ENCODE peak calls at places on chromosomes 12 and 14, in ten cellular contexts. T, B, C, Z, V, P, L, A, J and X are unnamed samples.

GRCh38 chr12:627285-627684 is 36.0 kb downstream of the NINJ2 start:
- DNase-seq in P (no peak), Z (no peak), J (no peak), A (no peak), T (no peak), B (no peak), V (no peak), L (no peak), C (no peak), X (no peak)

GRCh38 chr14:25406818-25407217 is 356.9 kb upstream of the STXBP6 start:
- DNase-seq in Z (peak), T (no peak), J (no peak), P (peak), B (no peak), C (peak), L (no peak), A (no peak), V (no peak), X (no peak)

GRCh38 chr14:94748667-94749347 is 21.1 kb downstream of the GSC start:
- DNase-seq in L (no peak), T (no peak), B (no peak), A (no peak), J (no peak), V (no peak), P (peak), Z (no peak), C (peak), X (peak)

GRCh38 chr14:52939427-52939826 is 11.4 kb downstream of the FERMT2 start:
- DNase-seq in J (no peak), C (no peak), V (no peak), L (no peak), B (no peak), P (no peak), A (no peak), Z (no peak), T (no peak), X (no peak)

GRCh38 chr12:116423053-116423452 is 136.1 kb upstream of the MAP1LC3B2 start:
- DNase-seq in B (peak), L (no peak), Z (peak), C (no peak), J (no peak), T (no peak), A (no peak), P (no peak), V (no peak), X (no peak)

GRCh38 chr12:119803391-119803791 is 73.7 kb downstream of the CIT start:
- DNase-seq in A (peak), P (peak), V (no peak), Z (peak), L (no peak), J (peak), C (no peak), T (no peak), B (peak), X (no peak)

GRCh38 chr14:105348945-105349699 is 34.6 kb downstream of the PACS2 start:
- DNase-seq in V (no peak), B (no peak), P (no peak), L (no peak), C (no peak), Z (no peak), A (no peak), J (no peak), T (no peak), X (no peak)

GRCh38 chr12:123389560-123390351 is 5.8 kb downstream of the KMT5A start:
- DNase-seq in A (peak), C (no peak), T (no peak), L (peak), J (no peak), B (peak), V (peak), P (peak), Z (no peak), X (peak)

GRCh38 chr12:80509781-80510556 is 65.9 kb downstream of the PTPRQ start:
- DNase-seq in B (peak), A (no peak), T (peak), P (no peak), V (no peak), Z (peak), J (peak), C (no peak), L (no peak), X (no peak)

GRCh38 chr14:28577711-28578131 is 188.9 kb upstream of the FOXG1 start:
- DNase-seq in P (no peak), A (no peak), J (no peak), L (no peak), Z (peak), C (no peak), T (no peak), V (no peak), B (peak), X (no peak)

GRCh38 chr12:114163766-114164165 is 197.6 kb upstream of the RBM19 start:
- DNase-seq in Z (peak), J (peak), P (no peak), A (no peak), V (no peak), L (no peak), B (peak), T (peak), C (no peak), X (no peak)

GRCh38 chr12:58067610-58068387 is 126.4 kb downstream of the ATP23 start:
- DNase-seq in Z (peak), L (no peak), A (no peak), B (peak), P (no peak), V (no peak), C (no peak), J (peak), T (peak), X (no peak)

GRCh38 chr12:118035194-118036041 is 18.9 kb downstream of the RFC5 start:
- DNase-seq in P (no peak), L (no peak), V (no peak), Z (peak), C (peak), A (no peak), B (peak), J (peak), T (no peak), X (peak)

GRCh38 chr12:64675795-64676194 is 65.5 kb downstream of the RASSF3 start:
- DNase-seq in L (no peak), V (no peak), T (no peak), P (no peak), A (no peak), J (no peak), C (no peak), Z (peak), B (peak), X (no peak)

GRCh38 chr12:8034802-8035201 is 2.3 kb downstream of the FOXJ2 start:
- DNase-seq in L (no peak), C (no peak), V (no peak), J (no peak), A (no peak), P (no peak), B (no peak), T (no peak), Z (no peak), X (no peak)

GRCh38 chr14:99393059-99393655 is 87.5 kb downstream of the SETD3 start:
- DNase-seq in V (no peak), Z (peak), T (no peak), C (no peak), J (no peak), A (no peak), B (no peak), L (no peak), P (peak), X (peak)

GRCh38 chr12:123973552-123974341 is 732 bp downstream of the ZNF664 start:
- DNase-seq in J (no peak), C (no peak), L (peak), T (no peak), A (peak), V (peak), B (no peak), P (peak), Z (peak), X (no peak)

GRCh38 chr12:87150969-87151662 is 878.1 kb downstream of the C12orf50 start:
- DNase-seq in A (no peak), C (peak), J (no peak), Z (no peak), V (no peak), P (no peak), T (no peak), L (no peak), B (no peak), X (no peak)

GRCh38 chr12:112686373-112686772 is 105.2 kb upstream of the RPH3A start:
- DNase-seq in T (no peak), P (no peak), J (peak), V (no peak), Z (peak), A (no peak), L (no peak), C (no peak), B (no peak), X (no peak)

GRCh38 chr14:88551094-88551870 is 3.5 kb downstream of the PTPN21 start:
- DNase-seq in V (peak), Z (peak), B (peak), C (no peak), A (peak), J (peak), P (peak), T (peak), L (peak), X (no peak)

GRCh38 chr12:49098035-49098451 is 3.4 kb upstream of the DHH start:
- DNase-seq in L (no peak), Z (peak), T (no peak), B (no peak), C (peak), A (peak), J (no peak), V (peak), P (peak), X (peak)

GRCh38 chr12:76346236-76346635 is 2.0 kb downstream of the BBS10 start:
- DNase-seq in T (no peak), V (no peak), P (no peak), Z (peak), A (no peak), B (no peak), L (no peak), J (no peak), C (no peak), X (no peak)

GRCh38 chr12:113469893-113470743 is 1.6 kb downstream of the LHX5 start:
- DNase-seq in A (no peak), B (no peak), L (no peak), C (no peak), V (no peak), T (no peak), J (no peak), P (no peak), Z (no peak), X (peak)

GRCh38 chr14:103882503-103883262 is 35.3 kb upstream of the PPP1R13B start:
- DNase-seq in Z (peak), C (no peak), V (no peak), P (no peak), J (no peak), T (no peak), A (no peak), L (no peak), B (no peak), X (no peak)

GRCh38 chr14:37848985-37849605 is 253.7 kb downstream of the TTC6 start:
- DNase-seq in T (no peak), J (no peak), B (no peak), A (no peak), P (no peak), V (no peak), C (no peak), L (no peak), Z (no peak), X (no peak)

GRCh38 chr14:73287071-73287470 is 49.8 kb downstream of the PAPLN start:
- DNase-seq in P (no peak), Z (no peak), B (no peak), V (no peak), A (no peak), L (no peak), J (no peak), T (no peak), C (no peak), X (no peak)

GRCh38 chr12:56880416-56881035 is 53.7 kb downstream of the SDR9C7 start:
- DNase-seq in Z (no peak), L (no peak), P (no peak), T (no peak), J (no peak), B (no peak), A (no peak), C (no peak), V (no peak), X (no peak)

GRCh38 chr12:70540996-70541395 is 96.2 kb downstream of the PTPRB start:
- DNase-seq in Z (no peak), V (no peak), B (no peak), T (no peak), J (no peak), P (no peak), L (no peak), A (no peak), C (no peak), X (no peak)

GRCh38 chr12:77968021-77968420 is 137.3 kb downstream of the NAV3 start:
- DNase-seq in V (no peak), T (no peak), B (no peak), J (no peak), P (no peak), C (no peak), L (no peak), Z (no peak), A (no peak), X (no peak)

GRCh38 chr12:15701721-15702156 is 87.4 kb downstream of the EPS8 start:
- DNase-seq in L (no peak), B (peak), A (no peak), Z (peak), V (no peak), C (no peak), P (no peak), T (no peak), J (no peak), X (no peak)

GRCh38 chr14:55066223-55066622 is 14.8 kb downstream of the MAPK1IP1L start:
- DNase-seq in B (no peak), Z (no peak), V (no peak), J (no peak), A (no peak), P (no peak), C (no peak), L (no peak), T (no peak), X (no peak)

GRCh38 chr12:43579240-43579639 is 27.2 kb upstream of the ADAMTS20 start:
- DNase-seq in Z (no peak), P (no peak), T (no peak), L (no peak), J (peak), V (no peak), C (no peak), B (no peak), A (no peak), X (no peak)

GRCh38 chr14:106837870-106838269 is 1311.5 kb downstream of the TMEM121 start:
- DNase-seq in V (no peak), P (no peak), Z (no peak), T (no peak), A (no peak), L (no peak), B (no peak), J (no peak), C (no peak), X (no peak)

GRCh38 chr14:46571970-46572369 is 79.6 kb downstream of the RPL10L start:
- DNase-seq in L (no peak), V (no peak), Z (peak), B (peak), T (no peak), J (no peak), A (no peak), P (no peak), C (no peak), X (no peak)

GRCh38 chr14:71710001-71710400 is 222.2 kb upstream of the RGS6 start:
- DNase-seq in J (no peak), C (no peak), T (no peak), P (no peak), Z (no peak), L (no peak), B (no peak), V (no peak), A (no peak), X (no peak)

GRCh38 chr14:100018482-100018881 is 46.7 kb upstream of the EVL start:
- DNase-seq in C (no peak), B (no peak), Z (no peak), L (no peak), T (no peak), V (no peak), J (no peak), A (no peak), P (no peak), X (no peak)

GRCh38 chr12:101557092-101557491 is 37.7 kb upstream of the MYBPC1 start:
- DNase-seq in J (no peak), L (no peak), V (no peak), A (no peak), P (no peak), C (no peak), Z (no peak), T (no peak), B (no peak), X (no peak)

GRCh38 chr12:128606970-128607369 is 216.8 kb downstream of the SLC15A4 start:
- DNase-seq in A (no peak), L (no peak), B (no peak), T (no peak), Z (no peak), V (no peak), J (no peak), C (no peak), P (no peak), X (no peak)

GRCh38 chr12:5171701-5172100 is 128.0 kb downstream of the KCNA5 start:
- DNase-seq in C (peak), V (no peak), A (peak), J (peak), B (peak), Z (peak), L (no peak), T (peak), P (peak), X (peak)

GRCh38 chr12:115407723-115408122 is 723.7 kb upstream of the TBX3 start:
- DNase-seq in C (no peak), J (no peak), L (no peak), P (no peak), T (no peak), B (no peak), Z (no peak), A (no peak), V (no peak), X (no peak)

DNA sequence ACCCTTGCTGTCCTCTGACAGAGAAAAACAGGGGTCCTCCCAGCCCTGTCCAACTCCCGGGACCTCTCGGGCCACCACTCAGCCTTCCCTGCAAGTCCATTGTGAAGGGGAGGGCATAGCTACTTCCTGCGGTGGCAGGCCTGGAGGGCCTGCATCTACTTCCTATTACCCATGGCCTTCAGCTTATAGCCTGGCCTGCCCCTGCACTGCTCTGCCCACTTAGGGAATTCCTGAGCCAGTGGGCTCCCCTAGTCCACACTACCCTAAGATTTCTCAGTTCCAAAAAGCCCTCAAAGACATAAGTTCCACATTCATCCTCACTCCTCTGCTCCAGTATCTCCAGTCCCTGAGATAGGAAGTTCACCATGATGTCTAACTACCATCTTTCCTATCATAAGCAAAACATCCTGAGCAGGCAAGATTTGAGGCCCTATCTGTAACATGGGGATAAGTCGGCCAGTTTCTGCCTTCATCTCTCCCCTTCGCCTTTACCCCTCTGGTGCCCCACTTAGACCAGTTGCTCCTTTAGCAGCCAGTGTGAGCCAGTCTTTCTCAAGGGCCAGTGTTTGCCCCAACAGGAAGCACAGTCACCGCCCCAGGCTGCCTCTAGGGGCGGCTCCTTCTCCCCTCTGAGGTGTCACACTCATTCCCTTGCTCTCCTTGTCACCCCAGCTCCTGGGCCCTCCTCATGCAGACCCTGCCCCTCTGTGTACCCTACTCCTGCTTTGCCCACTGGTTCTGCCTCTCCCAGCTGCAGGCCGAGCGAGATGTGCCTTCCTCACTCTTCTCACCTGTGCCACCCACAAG is 10.9 kb downstream of the HDAC7 start:
- DNase-seq in C (peak), Z (no peak), L (peak), P (no peak), V (no peak), J (no peak), T (no peak), B (no peak), A (no peak), X (no peak)
- TF ChIP-seq CTCF in C (peak), Z (peak), L (no peak), P (peak), V (no peak), J (peak), T (no peak), B (peak), A (peak), X (peak)

GRCh38 chr12:59446156-59446555 is 149.7 kb upstream of the SLC16A7 start:
- DNase-seq in C (no peak), V (no peak), T (no peak), Z (no peak), L (no peak), J (no peak), A (no peak), B (no peak), P (no peak), X (no peak)

DNA sequence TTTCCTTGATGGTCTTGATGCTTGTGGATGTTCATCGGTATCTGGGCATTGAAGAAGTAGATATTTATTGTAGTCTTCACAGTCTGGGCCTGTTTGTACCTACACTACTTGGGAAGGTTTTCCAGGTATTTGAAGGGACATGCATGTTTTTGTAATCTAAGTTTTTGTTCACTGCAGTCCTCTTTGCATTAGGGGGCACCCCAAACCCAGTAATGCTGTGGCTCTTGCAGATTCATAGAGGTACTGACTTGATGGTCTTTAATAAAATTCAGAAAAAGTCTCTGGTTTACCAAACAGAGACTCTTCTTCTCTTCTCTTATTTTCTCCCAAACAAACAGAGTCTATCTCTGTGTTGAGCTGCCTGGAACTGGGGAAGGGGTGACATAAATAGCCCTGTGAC is 150.9 kb upstream of the SLC16A7 start:
- DNase-seq in B (peak), J (no peak), T (no peak), L (no peak), V (no peak), C (no peak), A (no peak), P (no peak), Z (peak), X (no peak)
- TF ChIP-seq CTCF in B (peak), J (peak), T (peak), L (no peak), V (no peak), C (peak), A (peak), P (no peak), Z (peak), X (peak)

GRCh38 chr14:30002859-30003258 is 75.2 kb upstream of the PRKD1 start:
- DNase-seq in L (no peak), P (no peak), T (no peak), C (no peak), Z (no peak), A (no peak), V (no peak), J (no peak), B (no peak), X (no peak)

GRCh38 chr14:29993148-29993547 is 65.5 kb upstream of the PRKD1 start:
- DNase-seq in J (no peak), L (no peak), C (no peak), A (no peak), Z (no peak), V (no peak), T (no peak), B (no peak), P (no peak), X (no peak)

DNA sequence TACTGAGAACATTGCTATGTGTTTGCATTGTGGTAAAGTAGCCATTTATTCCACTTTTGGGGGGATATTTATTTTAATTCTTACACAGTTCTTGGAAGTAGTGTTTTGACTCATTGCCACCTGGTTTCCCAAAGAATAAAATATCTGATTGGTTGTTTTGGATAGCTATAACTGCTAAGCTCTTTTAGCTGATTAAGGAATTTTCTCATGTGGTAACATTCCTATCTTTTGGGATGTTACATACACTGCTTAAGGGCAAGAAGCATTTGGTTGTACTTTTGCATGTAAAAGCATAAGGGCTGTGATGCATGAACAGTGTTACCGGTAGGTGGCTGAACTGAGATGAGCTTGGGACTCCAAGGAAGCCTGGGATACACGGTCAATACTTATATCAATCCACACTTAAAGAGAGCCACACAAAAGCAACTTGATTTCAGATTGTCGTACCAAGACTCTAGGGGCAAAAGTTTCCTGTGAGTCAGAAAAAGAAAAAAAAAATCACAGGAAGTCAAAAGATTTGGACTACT is 71.4 kb upstream of the PRKD1 start:
- DNase-seq in B (no peak), C (no peak), P (no peak), V (no peak), J (no peak), Z (peak), A (no peak), T (no peak), L (no peak), X (no peak)
- TF ChIP-seq CTCF in B (peak), C (no peak), P (no peak), V (no peak), J (no peak), Z (peak), A (peak), T (peak), L (no peak), X (no peak)

GRCh38 chr12:3752741-3753486 is at the start of gene CRACR2A:
- DNase-seq in A (peak), P (peak), L (peak), J (no peak), B (peak), Z (peak), T (peak), C (peak), V (peak), X (peak)
- TF ChIP-seq CTCF in A (peak), P (peak), L (peak), J (peak), B (peak), Z (peak), T (peak), C (peak), V (no peak), X (peak)